ENCODE peak calls at places on chromosomes 12 and 14, in nine cellular contexts. F, S, M, N, P, H, V, T and C are unnamed samples. For H3K9me3, the result is how much of the 10 kb centered on the place peaks cover.

GRCh38 chr14:68405959-68406358 is 386.9 kb downstream of the ZFP36L1 start:
- DNase-seq in T (no peak), N (no peak), V (no peak), F (no peak), S (no peak), M (peak), P (no peak), H (no peak), C (no peak)

GRCh38 chr12:5295966-5296365 is 135.9 kb upstream of the NTF3 start:
- DNase-seq in P (no peak), N (no peak), M (no peak), V (no peak), H (no peak), S (no peak), T (no peak), F (no peak), C (no peak)

GRCh38 chr12:15633201-15633600 is 156.0 kb downstream of the EPS8 start:
- DNase-seq in P (no peak), T (no peak), N (no peak), S (no peak), V (no peak), H (no peak), M (no peak), F (no peak), C (no peak)

GRCh38 chr14:68167019-68167716 is 347.6 kb downstream of the RAD51B start:
- DNase-seq in H (no peak), P (no peak), V (no peak), M (no peak), T (no peak), N (no peak), F (no peak), S (no peak), C (no peak)

GRCh38 chr12:124545508-124546418 is 21.6 kb downstream of the NCOR2 start:
- DNase-seq in V (no peak), N (no peak), F (no peak), M (peak), H (no peak), T (peak), S (no peak), P (no peak), C (no peak)

GRCh38 chr14:100118377-100119011 is 41.0 kb downstream of the DEGS2 start:
- DNase-seq in F (no peak), V (no peak), S (no peak), T (no peak), N (no peak), H (no peak), M (peak), P (no peak), C (no peak)

GRCh38 chr14:58637040-58637390 is 747 bp upstream of the DACT1 start:
- DNase-seq in H (no peak), S (no peak), N (peak), M (peak), P (peak), F (peak), V (peak), T (peak), C (peak)

GRCh38 chr14:63287661-63288483 is 30.9 kb downstream of the GPHB5 start:
- DNase-seq in N (no peak), P (no peak), H (no peak), V (no peak), S (no peak), F (no peak), T (no peak), M (peak), C (no peak)

GRCh38 chr14:38762845-38763244 is 340.2 kb downstream of the SEC23A start:
- DNase-seq in F (no peak), H (no peak), T (no peak), N (no peak), P (no peak), M (no peak), V (no peak), S (no peak), C (no peak)

GRCh38 chr14:23787436-23787835 is 151.3 kb downstream of the DHRS2 start:
- DNase-seq in T (no peak), H (no peak), N (no peak), P (no peak), M (no peak), S (no peak), V (no peak), F (no peak), C (no peak)

GRCh38 chr14:69904246-69904645 is 25.0 kb downstream of the SMOC1 start:
- DNase-seq in N (no peak), S (no peak), P (no peak), T (no peak), V (no peak), H (peak), F (no peak), M (no peak), C (no peak)

GRCh38 chr12:48815281-48816110 is 2.8 kb upstream of the CACNB3 start:
- DNase-seq in P (peak), M (peak), S (peak), N (peak), H (peak), F (peak), V (peak), T (peak), C (peak)

GRCh38 chr14:102958461-102958860 is 36.0 kb downstream of the AMN start:
- DNase-seq in T (no peak), V (no peak), M (no peak), P (no peak), F (no peak), S (no peak), H (no peak), N (no peak), C (no peak)

GRCh38 chr12:30191701-30192455 is 408.1 kb upstream of the TMTC1 start:
- DNase-seq in S (no peak), F (no peak), T (no peak), H (no peak), V (no peak), P (no peak), N (no peak), M (no peak), C (no peak)

GRCh38 chr12:91877461-91878230 is 268.0 kb downstream of the BTG1 start:
- DNase-seq in N (no peak), S (no peak), T (no peak), V (no peak), M (no peak), P (no peak), H (no peak), F (no peak), C (no peak)

GRCh38 chr12:69064734-69065413 is 131.9 kb upstream of the CPM start:
- DNase-seq in T (no peak), H (no peak), V (no peak), F (no peak), N (no peak), S (no peak), M (no peak), P (no peak), C (no peak)

GRCh38 chr14:75725481-75725880 is 64.4 kb downstream of the TTLL5 start:
- DNase-seq in N (no peak), V (no peak), H (no peak), T (no peak), P (no peak), F (no peak), M (peak), S (peak), C (no peak)

GRCh38 chr12:122934722-122935121 is 31.5 kb downstream of the ABCB9 start:
- DNase-seq in S (no peak), P (no peak), N (no peak), M (no peak), H (no peak), V (no peak), T (no peak), F (no peak), C (no peak)

GRCh38 chr14:100160534-100160916 is 1.1 kb upstream of the DEGS2 start:
- DNase-seq in S (no peak), H (no peak), M (no peak), V (no peak), F (no peak), P (no peak), T (no peak), N (no peak), C (no peak)

GRCh38 chr12:104478396-104479140 is 21.8 kb downstream of the CHST11 start:
- DNase-seq in S (no peak), N (no peak), F (no peak), T (no peak), V (no peak), P (no peak), H (no peak), M (no peak), C (no peak)

GRCh38 chr12:3247596-3248270 is 170.6 kb downstream of the TSPAN9 start:
- DNase-seq in F (no peak), S (no peak), P (no peak), V (no peak), M (no peak), H (no peak), N (no peak), T (no peak), C (no peak)

GRCh38 chr12:61891632-61892031 is 368.6 kb upstream of the USP15 start:
- DNase-seq in T (no peak), M (no peak), P (no peak), N (no peak), V (no peak), H (no peak), S (no peak), F (no peak), C (no peak)

GRCh38 chr14:103545219-103545914 is 16.4 kb downstream of the TRMT61A start:
- DNase-seq in F (no peak), M (no peak), P (peak), H (no peak), N (no peak), S (no peak), V (peak), T (no peak), C (no peak)

GRCh38 chr12:62292761-62293446 is 32.7 kb downstream of the USP15 start:
- DNase-seq in H (no peak), N (no peak), M (no peak), F (no peak), V (no peak), S (no peak), P (no peak), T (no peak), C (no peak)

GRCh38 chr12:66072135-66072534 is 58.4 kb downstream of the LLPH start:
- DNase-seq in S (no peak), F (no peak), N (no peak), T (no peak), P (no peak), V (no peak), H (no peak), M (no peak), C (no peak)

GRCh38 chr14:73189651-73190050 is 47.7 kb upstream of the PAPLN start:
- DNase-seq in N (no peak), P (no peak), V (no peak), F (no peak), T (no peak), M (no peak), H (no peak), S (no peak), C (no peak)
- TF ChIP-seq POLR2A in N (no peak), P (no peak), V (no peak), F (no peak), T (no peak), M (no peak), H (no peak), S (no peak), C (no peak)

DNA sequence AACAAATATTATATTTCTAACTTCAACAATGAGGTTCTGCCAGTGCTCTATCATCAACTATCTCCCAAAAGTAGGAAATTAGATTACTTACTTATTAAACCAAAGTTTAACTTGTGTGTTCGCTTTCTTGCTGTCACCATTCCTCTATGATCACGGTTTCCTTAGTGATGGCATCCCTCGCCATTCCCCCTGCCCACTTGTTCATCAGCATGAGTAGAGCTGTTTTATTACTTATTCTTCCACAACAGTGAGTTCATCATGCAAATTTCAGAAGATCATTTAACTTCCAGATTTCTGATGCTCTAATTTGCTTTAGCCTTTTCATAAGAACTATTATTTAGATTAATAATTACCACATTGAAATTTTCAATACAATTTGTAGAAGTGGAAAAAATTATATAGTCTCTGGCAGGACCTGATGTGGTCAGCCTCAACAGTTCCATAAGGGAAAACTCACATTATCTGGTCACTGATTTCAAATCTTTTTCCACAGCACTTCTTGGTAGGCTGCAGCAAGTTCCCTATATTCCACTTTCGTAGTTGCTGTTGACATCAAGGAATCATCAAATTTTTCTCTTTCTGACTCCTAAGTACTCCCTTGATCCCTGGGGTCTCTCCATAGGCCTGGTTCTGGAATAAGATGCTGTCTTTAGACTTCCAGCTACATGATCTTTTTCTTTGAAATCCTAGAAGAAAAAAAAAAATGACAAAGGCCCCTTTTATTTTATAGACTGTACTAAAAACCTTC is 174.6 kb downstream of the RASSF9 start:
- DNase-seq in H (no peak), S (no peak), N (no peak), M (no peak), V (no peak), F (no peak), P (no peak), T (no peak), C (no peak)
- H3K9me3 ChIP-seq in H (under half), S (under half), N (under half), M (under half), V (under half), F (under half), P (under half), T (under half), C (under half)

DNA sequence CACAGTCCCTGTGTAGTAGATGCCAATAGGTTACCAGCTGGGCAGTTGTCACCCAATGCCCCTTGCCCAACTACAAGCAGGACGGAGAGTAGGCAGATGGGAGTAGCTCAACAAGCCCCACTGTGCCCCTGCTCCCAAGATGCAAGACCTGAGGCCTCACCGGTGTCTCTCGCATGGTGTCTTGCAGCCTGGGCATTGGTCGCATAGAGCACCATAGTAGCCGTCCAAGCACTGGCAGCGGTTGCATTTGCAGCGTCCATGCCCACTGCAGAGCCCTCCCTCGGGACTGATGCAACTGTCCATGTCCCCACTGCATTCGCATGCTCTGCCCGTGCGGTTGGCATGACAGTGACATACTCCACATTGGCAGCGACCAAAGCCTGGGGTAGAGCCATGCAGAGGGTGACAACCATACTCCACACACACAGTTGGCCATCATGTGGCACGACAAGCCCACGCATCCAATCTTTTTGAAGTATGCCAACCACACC is 11.9 kb upstream of the CSAD start:
- DNase-seq in V (no peak), F (no peak), P (no peak), S (no peak), H (no peak), T (no peak), N (no peak), M (no peak), C (no peak)
- TF ChIP-seq POLR2A in V (no peak), F (no peak), P (no peak), S (no peak), H (no peak), T (no peak), N (no peak), M (no peak), C (no peak)

GRCh38 chr12:38056701-38057689 is 259.6 kb upstream of the ALG10B start:
- DNase-seq in M (no peak), N (no peak), H (no peak), T (no peak), F (peak), S (no peak), P (no peak), V (no peak), C (no peak)

GRCh38 chr12:38053655-38054464 is 262.7 kb upstream of the ALG10B start:
- DNase-seq in N (peak), F (peak), S (no peak), V (no peak), P (no peak), H (peak), M (no peak), T (no peak), C (peak)

DNA sequence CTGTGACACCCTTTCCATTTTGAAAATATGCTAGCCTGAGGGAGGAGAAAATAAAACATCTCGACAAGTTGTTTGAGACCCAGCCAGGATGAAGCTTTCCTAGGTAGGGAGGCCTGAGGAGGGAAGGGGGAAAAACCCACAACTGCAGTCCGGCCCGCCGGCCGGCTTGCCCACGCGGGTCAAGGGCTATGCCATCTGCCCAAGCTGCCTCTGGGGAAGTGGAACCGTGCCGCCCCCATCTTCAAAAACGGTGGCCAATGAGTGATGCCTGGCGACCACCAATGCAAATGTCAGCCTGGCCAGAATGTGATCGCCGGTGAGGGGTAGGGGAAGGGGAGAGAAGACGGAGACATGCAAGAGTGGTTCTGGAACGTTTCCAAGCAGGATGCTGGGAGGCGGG is 263.5 kb upstream of the ALG10B start:
- DNase-seq in V (no peak), H (no peak), T (no peak), P (no peak), S (no peak), N (no peak), F (no peak), M (no peak), C (no peak)
- H3K9me3 ChIP-seq in V (under half), H (under half), T (under half), P (under half), S (under half), N (under half), F (under half), M (half or more), C (under half)

GRCh38 chr12:114407566-114408411 is 1.8 kb upstream of the TBX5 start:
- DNase-seq in M (peak), T (no peak), P (no peak), S (no peak), V (no peak), F (no peak), H (no peak), N (no peak), C (no peak)
- TF ChIP-seq POLR2A in M (peak), T (no peak), P (no peak), S (no peak), V (no peak), F (no peak), H (no peak), N (no peak), C (no peak)

GRCh38 chr14:89588840-89589296 is 171.8 kb upstream of the FOXN3 start:
- DNase-seq in F (no peak), M (no peak), H (peak), V (no peak), T (no peak), N (no peak), S (no peak), P (no peak), C (no peak)

GRCh38 chr14:89598548-89599186 is 181.6 kb upstream of the FOXN3 start:
- DNase-seq in M (peak), S (no peak), N (no peak), F (no peak), T (no peak), H (peak), P (no peak), V (no peak), C (no peak)

GRCh38 chr14:89588016-89588415 is 171.0 kb upstream of the FOXN3 start:
- DNase-seq in S (no peak), V (no peak), N (no peak), F (no peak), T (no peak), H (no peak), P (no peak), M (no peak), C (no peak)

GRCh38 chr14:89589400-89590128 is 172.5 kb upstream of the FOXN3 start:
- DNase-seq in P (no peak), M (no peak), N (no peak), V (no peak), F (no peak), H (no peak), T (no peak), S (no peak), C (no peak)

DNA sequence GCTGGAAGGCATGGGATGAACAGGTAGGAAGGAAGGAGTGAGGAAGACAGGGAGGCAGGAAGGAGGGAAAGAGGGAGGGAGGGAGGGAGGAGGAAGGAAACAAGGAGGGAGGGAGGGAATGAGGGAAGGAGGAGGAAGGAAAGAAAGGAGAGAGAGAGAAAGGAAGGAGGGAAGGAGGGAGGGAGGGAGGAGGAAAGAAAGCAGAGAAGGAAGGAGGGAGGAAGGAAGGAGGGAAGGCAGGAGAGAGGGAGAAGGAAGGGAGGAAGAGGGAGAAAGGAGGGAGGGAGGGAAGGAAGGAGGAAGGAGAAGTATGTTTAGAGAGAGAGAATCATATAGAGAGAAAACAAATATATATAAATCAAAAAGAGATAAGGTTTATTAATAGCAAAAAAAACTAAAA is 175.9 kb upstream of the FOXN3 start:
- DNase-seq in F (no peak), H (no peak), P (no peak), M (no peak), N (no peak), V (no peak), S (no peak), T (no peak), C (no peak)
- H3K9me3 ChIP-seq in F (under half), H (under half), P (under half), M (under half), N (under half), V (under half), S (under half), T (under half), C (under half)

GRCh38 chr14:55126932-55127490 is 2.0 kb upstream of the LGALS3 start:
- DNase-seq in F (no peak), T (no peak), S (no peak), M (no peak), P (no peak), H (no peak), N (no peak), V (no peak), C (no peak)

GRCh38 chr14:55129428-55130193 is 559 bp downstream of the LGALS3 start:
- DNase-seq in H (peak), P (peak), T (peak), N (peak), V (peak), S (peak), M (peak), F (peak), C (peak)

GRCh38 chr14:55127491-55127951 is 1.5 kb upstream of the LGALS3 start:
- DNase-seq in H (no peak), F (peak), P (no peak), T (no peak), M (peak), S (no peak), N (no peak), V (no peak), C (no peak)

GRCh38 chr14:55129086-55129427 is at the start of gene LGALS3:
- DNase-seq in F (peak), S (peak), N (peak), P (peak), V (peak), H (no peak), T (peak), M (peak), C (peak)

GRCh38 chr14:55128386-55129085 is 516 bp upstream of the LGALS3 start:
- DNase-seq in P (no peak), M (no peak), V (no peak), F (no peak), S (no peak), H (no peak), T (no peak), N (no peak), C (no peak)
- TF ChIP-seq POLR2A in P (no peak), M (no peak), V (peak), F (no peak), S (no peak), H (no peak), T (no peak), N (peak), C (no peak)